ENCODE peak calls at places on chromosomes 6 and 20, in five cellular contexts. R is kidney, C is IMR-90, I is fibroblast of pulmonary artery, Z is heart right ventricle. G is an unnamed sample.
A peak's percentile ranks its signal among the peaks of the same experiment; 100 is the strongest.

GRCh38 chr20:54086444-54087134 is 16.2 kb upstream of the BCAS1 start:
- DNase-seq in C (peak; percentile 57), I (peak; percentile 24), R (no peak), Z (no peak), G (no peak)

GRCh38 chr20:58982406-58983114 is 1.5 kb downstream of the NELFCD start:
- DNase-seq in C (no peak), I (no peak), R (peak; percentile 48), Z (no peak), G (no peak)

GRCh38 chr20:33370296-33370695 is 31.0 kb downstream of the CDK5RAP1 start:
- DNase-seq in R (no peak), C (no peak), Z (no peak), I (no peak), G (peak; percentile 36)

GRCh38 chr20:51190783-51191180 is 167.9 kb upstream of the KCNG1 start:
- DNase-seq in R (no peak), I (peak; percentile 67), Z (no peak), C (peak; percentile 53), G (no peak)

GRCh38 chr20:6704132-6704861 is 63.2 kb upstream of the BMP2 start:
- DNase-seq in R (no peak), I (peak; percentile 50), Z (no peak), C (peak; percentile 75), G (no peak)

GRCh38 chr6:125207956-125208355 is 54.4 kb downstream of the TPD52L1 start:
- DNase-seq in Z (no peak), I (peak; percentile 18), C (peak; percentile 46), R (no peak), G (no peak)

GRCh38 chr6:103273048-103273447 is 1586.7 kb downstream of the HACE1 start:
- DNase-seq in Z (no peak), I (peak; percentile 1), C (no peak), R (no peak), G (peak; percentile 54)

GRCh38 chr6:142566628-142567396 is 265.0 kb downstream of the ADGRG6 start:
- DNase-seq in Z (peak; percentile 42), R (no peak), C (peak; percentile 47), I (peak; percentile 71), G (peak; percentile 73)

GRCh38 chr20:58893355-58894151 is 41.0 kb downstream of the GNAS start:
- DNase-seq in C (peak; percentile 34), R (no peak), Z (no peak), I (no peak), G (peak; percentile 18)

GRCh38 chr6:134436950-134437349 is 119.0 kb upstream of the SGK1 start:
- DNase-seq in Z (no peak), I (peak; percentile 56), R (no peak), C (peak; percentile 67), G (no peak)

GRCh38 chr20:57417051-57417689 is 26.0 kb downstream of the RBM38 start:
- DNase-seq in R (no peak), C (no peak), Z (no peak), I (no peak), G (no peak)

GRCh38 chr6:80872194-80872950 is 765.9 kb downstream of the BCKDHB start:
- DNase-seq in Z (peak; percentile 22), R (no peak), C (no peak), I (peak; percentile 1), G (no peak)

GRCh38 chr6:167962717-167963116 is 34.8 kb upstream of the KIF25 start:
- DNase-seq in C (no peak), I (no peak), Z (no peak), R (no peak), G (no peak)

GRCh38 chr6:161366301-161366953 is 92.6 kb upstream of the AGPAT4 start:
- DNase-seq in R (no peak), I (no peak), Z (no peak), C (no peak), G (no peak)

GRCh38 chr6:49782293-49783181 is 4.5 kb downstream of the PGK2 start:
- DNase-seq in C (no peak), I (no peak), R (no peak), Z (no peak), G (no peak)

GRCh38 chr6:142087950-142088857 is 44.5 kb upstream of the GJE1 start:
- DNase-seq in I (no peak), Z (no peak), R (peak; percentile 56), C (no peak), G (no peak)

GRCh38 chr20:37439223-37439933 is 81.7 kb upstream of the NNAT start:
- DNase-seq in Z (no peak), R (no peak), C (no peak), I (no peak), G (no peak)

GRCh38 chr6:112216699-112217551 is 37.4 kb downstream of the LAMA4 start:
- DNase-seq in I (peak; percentile 88), C (peak; percentile 95), Z (no peak), R (no peak), G (peak; percentile 85)

GRCh38 chr6:126919947-126920346 is 198.5 kb upstream of the RSPO3 start:
- DNase-seq in I (peak; percentile 95), C (peak; percentile 99), Z (no peak), R (no peak), G (peak; percentile 6)

GRCh38 chr6:80003841-80004198 is 629 bp upstream of the TTK start:
- DNase-seq in Z (no peak), C (no peak), R (no peak), I (no peak), G (peak; percentile 5)

GRCh38 chr20:9829835-9830234 is 9.0 kb downstream of the PAK5 start:
- DNase-seq in I (no peak), Z (no peak), R (no peak), C (no peak), G (no peak)

GRCh38 chr6:35318200-35318844 is 20.7 kb downstream of the DEF6 start:
- DNase-seq in Z (peak; percentile 80), C (peak; percentile 72), I (peak; percentile 74), R (peak; percentile 93), G (peak; percentile 48)

GRCh38 chr20:4813076-4813838 is 91.5 kb downstream of the PRND start:
- DNase-seq in R (peak; percentile 85), I (peak; percentile 17), C (no peak), Z (peak; percentile 45), G (no peak)

GRCh38 chr20:43824699-43825402 is 89.8 kb upstream of the TOX2 start:
- DNase-seq in R (no peak), C (peak; percentile 29), I (peak; percentile 64), Z (peak; percentile 15), G (no peak)

GRCh38 chr20:56003966-56004365 is 1.4 kb downstream of the CBLN4 start:
- DNase-seq in Z (no peak), R (no peak), C (no peak), I (no peak), G (no peak)

GRCh38 chr20:47293524-47294157 is 62.9 kb downstream of the ZMYND8 start:
- DNase-seq in I (no peak), R (no peak), C (no peak), Z (no peak), G (no peak)

GRCh38 chr6:165988757-165989456 is 178.7 kb downstream of the TBXT start:
- DNase-seq in I (peak; percentile 39), C (no peak), Z (no peak), R (peak; percentile 73), G (no peak)

GRCh38 chr6:105678516-105678915 is 275.6 kb upstream of the PREP start:
- DNase-seq in R (no peak), Z (no peak), C (peak; percentile 6), I (no peak), G (no peak)

GRCh38 chr20:45339799-45340198 is 8.4 kb downstream of the SDC4 start:
- DNase-seq in C (no peak), I (no peak), Z (no peak), R (no peak), G (no peak)

GRCh38 chr6:146433881-146434741 is 109.5 kb upstream of the RAB32 start:
- DNase-seq in C (no peak), I (peak; percentile 28), R (peak; percentile 72), Z (no peak), G (no peak)

GRCh38 chr6:116244284-116244683 is 9.6 kb downstream of the TSPYL4 start:
- DNase-seq in R (no peak), C (no peak), Z (no peak), I (no peak), G (no peak)

GRCh38 chr6:8941578-8941977 is 506.2 kb upstream of the SLC35B3 start:
- DNase-seq in Z (no peak), I (no peak), C (no peak), R (no peak), G (no peak)

GRCh38 chr6:168374051-168374502 is 54.5 kb upstream of the DACT2 start:
- DNase-seq in R (no peak), C (no peak), Z (no peak), I (no peak), G (no peak)

DNA sequence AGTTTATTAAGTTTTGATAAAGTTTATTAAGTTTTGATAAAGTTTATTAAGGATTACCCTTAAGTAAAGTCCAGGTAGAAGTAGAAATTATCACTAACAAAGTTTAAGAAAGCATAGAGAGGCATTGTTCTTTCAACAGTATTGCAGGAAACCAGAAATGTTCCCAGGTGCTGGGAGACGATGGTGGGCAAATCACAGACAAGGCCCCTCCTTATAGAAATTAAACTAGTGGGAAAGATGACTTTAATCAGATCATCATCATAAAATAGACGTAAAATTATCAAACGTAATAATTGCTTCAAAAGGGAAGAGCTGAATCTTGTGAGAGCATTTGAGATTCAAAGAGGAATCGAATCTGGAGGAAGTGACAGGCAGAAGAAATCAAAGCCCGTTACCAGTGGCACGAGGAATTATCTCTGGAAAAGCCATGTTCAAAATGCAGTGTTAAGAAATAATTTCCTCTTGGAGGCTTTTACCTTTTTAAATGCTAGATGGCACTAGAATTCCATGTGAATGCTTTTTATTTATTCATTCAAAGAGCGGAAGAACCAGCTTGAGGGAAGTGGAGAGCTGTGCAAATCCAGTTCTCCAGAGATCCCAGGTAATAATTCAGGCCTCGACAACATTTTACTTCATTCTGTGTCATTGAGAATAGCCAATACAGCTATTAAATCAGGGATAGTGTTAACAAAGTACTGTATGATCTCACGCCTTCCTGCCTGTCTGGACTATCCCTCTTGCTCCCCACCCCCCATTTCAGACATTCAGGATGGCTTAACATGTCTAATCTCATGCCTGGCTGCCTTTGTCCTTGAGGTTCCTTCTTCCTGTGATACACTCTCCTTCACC is 1.0 kb upstream of the APMAP start:
- DNase-seq in I (peak; percentile 69), Z (no peak), C (peak; percentile 57), R (no peak), G (peak; percentile 52)
- TF ChIP-seq CTCF in I (peak; percentile 33), Z (peak; percentile 51), C (peak; percentile 53), R (peak; percentile 52), G (peak; percentile 42)

GRCh38 chr6:5950448-5950847 is 56.3 kb downstream of the NRN1 start:
- DNase-seq in C (no peak), I (no peak), R (no peak), Z (peak; percentile 19), G (peak; percentile 36)
- TF ChIP-seq CTCF in C (no peak), I (no peak), R (no peak), Z (peak; percentile 52), G (peak; percentile 24)

GRCh38 chr20:25196701-25197120 is 1.2 kb downstream of the ENTPD6 start:
- DNase-seq in I (no peak), Z (no peak), C (no peak), R (no peak), G (no peak)

GRCh38 chr20:25195962-25196700 is 619 bp downstream of the ENTPD6 start:
- DNase-seq in R (peak; percentile 87), C (peak; percentile 5), Z (no peak), I (no peak), G (peak; percentile 59)

GRCh38 chr20:25194333-25194972 is 1.1 kb upstream of the ENTPD6 start:
- DNase-seq in I (no peak), C (no peak), Z (no peak), R (no peak), G (no peak)

GRCh38 chr20:25197173-25197869 is 1.8 kb downstream of the ENTPD6 start:
- DNase-seq in I (no peak), Z (no peak), C (no peak), R (no peak), G (no peak)

GRCh38 chr20:25195014-25195961 is at the start of gene ENTPD6:
- DNase-seq in C (peak; percentile 81), R (peak; percentile 97), Z (peak; percentile 92), I (peak; percentile 84), G (peak; percentile 86)
- TF ChIP-seq CTCF in C (peak; percentile 23), R (no peak), Z (peak; percentile 51), I (peak; percentile 23), G (no peak)

GRCh38 chr6:20102674-20103073 is 109.6 kb downstream of the MBOAT1 start:
- DNase-seq in Z (no peak), R (no peak), I (no peak), C (no peak), G (no peak)
- TF ChIP-seq CTCF in Z (no peak), R (no peak), I (no peak), C (no peak), G (no peak)

G was measured in MCF 10A.